ENCODE peak calls at places on chromosomes 3 and 15, in ten cellular contexts. D, B, H, T, F, I, L, N, Y and P are unnamed samples.
A peak's percentile ranks its signal among the peaks of the same experiment; 100 is the strongest.

GRCh38 chr15:82540055-82540983 is at the start of gene RPS17:
- DNase-seq in D (peak; percentile 97), B (peak; percentile 97), H (peak; percentile 96), T (peak; percentile 93), F (peak; percentile 99), I (peak; percentile 96), L (peak; percentile 98), N (peak; percentile 95), Y (peak; percentile 94), P (peak; percentile 78)

GRCh38 chr3:13138566-13139145 is 65.4 kb upstream of the IQSEC1 start:
- DNase-seq in D (no peak), B (no peak), H (no peak), T (no peak), F (no peak), I (no peak), L (no peak), N (no peak), Y (no peak), P (no peak)

GRCh38 chr3:169634618-169635236 is 28.8 kb downstream of the MECOM start:
- DNase-seq in D (peak; percentile 28), B (peak; percentile 31), H (peak; percentile 40), T (no peak), F (no peak), I (no peak), L (no peak), N (peak; percentile 52), Y (no peak), P (no peak)

GRCh38 chr15:40731034-40731433 is 24.0 kb downstream of the RMDN3 start:
- DNase-seq in D (no peak), B (no peak), H (no peak), T (no peak), F (no peak), I (no peak), L (no peak), N (no peak), Y (peak; percentile 73), P (no peak)

GRCh38 chr15:32683906-32684584 is 33.8 kb upstream of the GREM1 start:
- DNase-seq in D (no peak), B (peak; percentile 30), H (peak; percentile 89), T (peak; percentile 95), F (no peak), I (no peak), L (no peak), N (peak; percentile 93), Y (peak; percentile 9), P (peak; percentile 90)

GRCh38 chr3:98900265-98901031 is 1.0 kb downstream of the DCBLD2 start:
- DNase-seq in D (no peak), B (no peak), H (no peak), T (no peak), F (no peak), I (no peak), L (no peak), N (no peak), Y (peak; percentile 33), P (no peak)

GRCh38 chr3:81931265-81931664 is 169.8 kb upstream of the GBE1 start:
- DNase-seq in D (no peak), B (no peak), H (no peak), T (no peak), F (no peak), I (no peak), L (no peak), N (no peak), Y (no peak), P (no peak)

GRCh38 chr15:36797128-36797527 is 217.7 kb downstream of the CDIN1 start:
- DNase-seq in D (no peak), B (no peak), H (no peak), T (no peak), F (no peak), I (no peak), L (no peak), N (no peak), Y (no peak), P (no peak)

GRCh38 chr3:141231923-141232861 is 567 bp downstream of the PXYLP1 start:
- DNase-seq in D (peak; percentile 22), B (peak; percentile 61), H (peak; percentile 45), T (no peak), F (peak; percentile 30), I (peak; percentile 58), L (peak; percentile 90), N (no peak), Y (peak; percentile 16), P (no peak)

GRCh38 chr3:78878011-78878410 is 889.8 kb downstream of the ROBO1 start:
- DNase-seq in D (no peak), B (no peak), H (no peak), T (peak; percentile 80), F (no peak), I (no peak), L (no peak), N (peak; percentile 41), Y (no peak), P (no peak)

GRCh38 chr3:47128110-47128509 is 35.8 kb downstream of the SETD2 start:
- DNase-seq in D (no peak), B (no peak), H (peak; percentile 38), T (no peak), F (no peak), I (no peak), L (no peak), N (no peak), Y (no peak), P (no peak)

GRCh38 chr3:82423485-82423884 is 662.0 kb upstream of the GBE1 start:
- DNase-seq in D (no peak), B (no peak), H (no peak), T (no peak), F (no peak), I (no peak), L (no peak), N (no peak), Y (no peak), P (no peak)

GRCh38 chr3:117893638-117894037 is 1141.0 kb downstream of the IGSF11 start:
- DNase-seq in D (no peak), B (no peak), H (no peak), T (no peak), F (no peak), I (no peak), L (no peak), N (no peak), Y (peak; percentile 3), P (no peak)

DNA sequence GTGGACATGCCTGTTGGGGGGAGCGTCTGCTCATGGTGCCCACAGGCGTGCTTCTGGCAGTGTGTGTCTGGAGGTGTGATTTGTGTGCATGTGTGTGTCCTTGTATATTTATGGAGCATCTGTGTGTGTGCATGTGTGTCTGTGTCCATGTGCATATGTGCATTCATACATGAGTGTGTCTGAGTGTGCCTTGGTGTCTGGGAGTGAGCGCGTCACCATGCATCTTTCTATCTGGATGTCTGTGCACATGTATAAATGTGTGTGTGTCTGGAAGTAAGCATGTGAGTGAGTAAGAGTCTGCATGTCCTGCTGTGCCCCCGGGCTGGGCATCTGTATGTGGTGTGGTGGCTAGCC is 58.1 kb upstream of the PRR23E start:
- DNase-seq in D (no peak), B (no peak), H (no peak), T (no peak), F (no peak), I (no peak), L (no peak), N (no peak), Y (no peak), P (no peak)
- H3K4me3 ChIP-seq in D (no peak overlapping the region), B (no peak overlapping the region), H (no peak overlapping the region), T (no peak overlapping the region), F (no peak overlapping the region), I (peak overlapping the region; percentile 6), L (no peak overlapping the region), N (no peak overlapping the region), Y (no peak overlapping the region), P (no peak overlapping the region)

DNA sequence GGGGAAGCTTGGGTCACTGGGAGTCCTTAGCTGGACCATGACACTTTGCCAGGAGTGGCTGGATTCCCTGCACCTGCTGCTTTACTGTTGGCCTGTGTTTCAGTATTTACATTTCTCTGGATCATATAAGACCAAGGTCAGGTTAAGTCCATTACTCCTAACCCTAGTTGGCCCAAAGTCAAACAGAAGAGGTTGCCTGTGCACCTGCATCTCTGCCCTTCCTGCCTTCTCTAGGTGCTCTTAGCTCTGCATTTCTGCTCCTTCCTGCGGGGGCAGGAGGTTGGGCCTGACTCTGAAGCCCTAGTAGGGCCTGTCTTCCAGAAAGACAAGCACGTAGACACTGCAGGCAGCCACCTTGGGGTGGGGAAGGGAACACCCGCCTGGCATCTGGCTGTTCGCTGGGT is 124.3 kb downstream of the RPLP1 start:
- DNase-seq in D (peak; percentile 42), B (peak; percentile 74), H (no peak), T (no peak), F (no peak), I (no peak), L (no peak), N (no peak), Y (no peak), P (no peak)
- TF ChIP-seq CTCF in D (no peak), B (no peak), H (no peak), T (no peak), F (no peak), I (no peak), L (no peak), N (no peak), Y (no peak), P (no peak)

GRCh38 chr3:48743773-48744172 is 26.8 kb upstream of the IP6K2 start:
- DNase-seq in D (no peak), B (no peak), H (no peak), T (no peak), F (no peak), I (no peak), L (no peak), N (no peak), Y (no peak), P (no peak)

GRCh38 chr3:48738926-48739616 is 22.1 kb upstream of the IP6K2 start:
- DNase-seq in D (no peak), B (no peak), H (no peak), T (no peak), F (no peak), I (no peak), L (peak; percentile 65), N (no peak), Y (no peak), P (no peak)

GRCh38 chr3:48738144-48738536 is 21.1 kb upstream of the IP6K2 start:
- DNase-seq in D (no peak), B (no peak), H (no peak), T (no peak), F (no peak), I (no peak), L (no peak), N (no peak), Y (no peak), P (no peak)

GRCh38 chr3:48739955-48740823 is 23.2 kb upstream of the IP6K2 start:
- DNase-seq in D (peak; percentile 51), B (peak; percentile 91), H (peak; percentile 54), T (peak; percentile 75), F (peak; percentile 49), I (peak; percentile 82), L (peak; percentile 96), N (peak; percentile 73), Y (peak; percentile 75), P (peak; percentile 10)

DNA sequence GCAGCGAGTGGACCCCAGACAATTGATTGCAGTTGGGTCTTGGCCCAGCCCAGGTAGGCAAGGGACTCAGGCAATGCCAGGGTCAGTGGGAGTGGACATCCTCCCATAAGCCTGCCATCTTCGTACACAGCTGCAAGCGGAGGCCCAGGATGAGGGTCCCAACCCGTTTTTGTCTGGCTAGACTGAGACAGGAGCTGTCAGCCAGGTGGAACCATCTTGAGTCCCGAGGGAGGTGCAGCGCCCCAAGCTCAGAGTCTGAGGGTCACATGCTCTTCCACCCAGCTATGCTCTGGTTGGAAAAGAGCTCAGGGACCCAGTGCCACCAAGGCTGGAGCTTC is 22.6 kb upstream of the IP6K2 start:
- DNase-seq in D (no peak), B (no peak), H (no peak), T (no peak), F (no peak), I (no peak), L (no peak), N (no peak), Y (no peak), P (no peak)
- H3K4me3 ChIP-seq in D (no peak overlapping the region), B (no peak overlapping the region), H (no peak overlapping the region), T (no peak overlapping the region), F (no peak overlapping the region), I (no peak overlapping the region), L (no peak overlapping the region), N (no peak overlapping the region), Y (no peak overlapping the region), P (no peak overlapping the region)

GRCh38 chr3:63441262-63441661 is 163.2 kb downstream of the SYNPR start:
- DNase-seq in D (no peak), B (no peak), H (no peak), T (no peak), F (no peak), I (no peak), L (no peak), N (no peak), Y (no peak), P (no peak)
- TF ChIP-seq CTCF in D (no peak), B (no peak), H (no peak), T (no peak), F (no peak), I (no peak), L (no peak), N (no peak), Y (no peak), P (no peak)